ENCODE peak calls at places on chromosome X, in six cellular contexts. Q, T, H, M, C and I are unnamed samples. For H3K4me1, the result is how much of the 10 kb centered on the place peaks cover.

GRCh38 chrX:43655961-43656494 is at the start of gene MAOA:
- DNase-seq in M (peak), T (peak), H (peak), C (peak), Q (peak), I (peak)

GRCh38 chrX:101482296-101482695 is 3.0 kb upstream of the ARMCX4 start:
- DNase-seq in H (no peak), M (no peak), T (no peak), Q (no peak), C (no peak), I (no peak)

GRCh38 chrX:49176421-49177326 is 5.0 kb downstream of the PLP2 start:
- DNase-seq in H (no peak), C (no peak), M (peak), T (no peak), Q (no peak), I (no peak)

GRCh38 chrX:69163936-69164741 is 1.1 kb downstream of the PJA1 start:
- DNase-seq in T (no peak), Q (no peak), H (no peak), C (peak), M (no peak), I (no peak)

GRCh38 chrX:24465524-24465850 is 401 bp downstream of the PDK3 start:
- DNase-seq in T (no peak), Q (no peak), H (no peak), M (no peak), C (no peak), I (no peak)

GRCh38 chrX:69501433-69501832 is 2.7 kb upstream of the NALF2 start:
- DNase-seq in H (no peak), M (no peak), T (peak), C (no peak), Q (no peak), I (no peak)

GRCh38 chrX:57178605-57179004 is 41.4 kb upstream of the SPIN2A start:
- DNase-seq in M (no peak), T (no peak), H (no peak), Q (no peak), C (no peak), I (no peak)

GRCh38 chrX:120790118-120790517 is 85.5 kb downstream of the CT47B1 start:
- DNase-seq in M (peak), T (no peak), H (no peak), Q (no peak), C (no peak), I (no peak)

GRCh38 chrX:48957477-48957826 is at the start of gene OTUD5:
- DNase-seq in M (no peak), Q (peak), H (no peak), C (peak), T (no peak), I (peak)

GRCh38 chrX:113384628-113385027 is 544.0 kb upstream of the AMOT start:
- DNase-seq in H (no peak), Q (no peak), M (peak), T (no peak), C (no peak), I (peak)

GRCh38 chrX:84186603-84187358 is 1.2 kb downstream of the RPS6KA6 start:
- DNase-seq in C (no peak), M (peak), T (peak), Q (no peak), H (no peak), I (no peak)

GRCh38 chrX:68995780-68996551 is 167.1 kb downstream of the EFNB1 start:
- DNase-seq in C (no peak), H (no peak), T (peak), M (no peak), Q (no peak), I (no peak)

GRCh38 chrX:18010251-18010650 is 149.2 kb upstream of the RAI2 start:
- DNase-seq in H (no peak), T (no peak), C (no peak), Q (no peak), M (no peak), I (no peak)

GRCh38 chrX:23503835-23504539 is 163.3 kb upstream of the PRDX4 start:
- DNase-seq in H (peak), Q (peak), M (peak), C (no peak), T (peak), I (peak)

GRCh38 chrX:2710041-2710471 is 19.0 kb downstream of the CD99 start:
- DNase-seq in M (peak), H (no peak), T (peak), Q (no peak), C (no peak), I (no peak)

GRCh38 chrX:40132751-40133150 is 35.0 kb upstream of the BCOR start:
- DNase-seq in H (peak), M (peak), Q (peak), C (no peak), T (no peak), I (peak)

GRCh38 chrX:40130207-40130606 is 32.4 kb upstream of the BCOR start:
- DNase-seq in Q (no peak), T (no peak), M (peak), C (no peak), H (no peak), I (peak)

GRCh38 chrX:40127052-40127451 is 29.3 kb upstream of the BCOR start:
- DNase-seq in H (no peak), Q (no peak), C (no peak), T (no peak), M (no peak), I (no peak)

GRCh38 chrX:40131644-40132376 is 34.1 kb upstream of the BCOR start:
- DNase-seq in Q (no peak), C (no peak), T (no peak), M (no peak), H (no peak), I (no peak)
- H3K4me1 ChIP-seq in Q (under half), C (under half), T (under half), M (under half), H (under half), I (under half)

GRCh38 chrX:14672611-14673172 is 143.4 kb downstream of the GLRA2 start:
- DNase-seq in Q (no peak), H (no peak), C (no peak), T (no peak), M (no peak), I (no peak)
- H3K4me1 ChIP-seq in Q (under half), H (under half), C (under half), T (under half), M (under half), I (under half)

GRCh38 chrX:81261576-81261975 is 59.7 kb downstream of the SH3BGRL start:
- DNase-seq in C (no peak), Q (no peak), H (no peak), M (peak), T (no peak), I (no peak)
- H3K4me1 ChIP-seq in C (under half), Q (under half), H (under half), M (under half), T (under half), I (under half)

GRCh38 chrX:154059729-154060245 is 37.7 kb downstream of the MECP2 start:
- DNase-seq in Q (no peak), M (no peak), C (no peak), T (no peak), H (no peak), I (no peak)
- H3K4me1 ChIP-seq in Q (under half), M (under half), C (under half), T (under half), H (under half), I (under half)